ENCODE peak calls at places on chromosomes 7 and 10, in five cellular contexts. O is SK-N-SH, V is HepG2, T is GM12878, H is K562. C is an unnamed sample.

GRCh38 chr10:122492006-122492405 is 30.7 kb downstream of the HTRA1 start:
- DNase-seq in O (no peak), V (no peak), T (no peak), H (no peak), C (no peak)

GRCh38 chr7:37117261-37117660 is 331.4 kb downstream of the ELMO1 start:
- DNase-seq in O (no peak), V (no peak), T (no peak), H (no peak), C (no peak)

GRCh38 chr10:86443936-86444335 is 77.3 kb upstream of the GRID1 start:
- DNase-seq in O (no peak), V (no peak), T (no peak), H (no peak), C (no peak)

GRCh38 chr10:127310932-127311331 is 114.5 kb upstream of the INSYN2A start:
- DNase-seq in O (no peak), V (no peak), T (no peak), H (no peak), C (no peak)

GRCh38 chr7:123746055-123746454 is 2.7 kb downstream of the WASL start:
- DNase-seq in O (no peak), V (no peak), T (no peak), H (no peak), C (no peak)

GRCh38 chr10:70963271-70963670 is 74.9 kb upstream of the PCBD1 start:
- DNase-seq in O (no peak), V (no peak), T (no peak), H (no peak), C (no peak)

GRCh38 chr7:28596245-28596935 is 184.1 kb downstream of the CREB5 start:
- DNase-seq in O (no peak), V (peak; percentile 24), T (no peak), H (no peak), C (no peak)

GRCh38 chr10:103968441-103969391 is 1.8 kb downstream of the SLK start:
- DNase-seq in O (no peak), V (no peak), T (no peak), H (no peak), C (no peak)

GRCh38 chr7:95628831-95629439 is 32.6 kb upstream of the PDK4 start:
- DNase-seq in O (no peak), V (no peak), T (no peak), H (no peak), C (no peak)

GRCh38 chr7:81233208-81233940 is 314.5 kb upstream of the SEMA3C start:
- DNase-seq in O (peak; percentile 12), V (no peak), T (no peak), H (no peak), C (no peak)

GRCh38 chr7:118085000-118085399 is 99.0 kb upstream of the LSM8 start:
- DNase-seq in O (no peak), V (no peak), T (no peak), H (no peak), C (no peak)

GRCh38 chr7:133355822-133356221 is 102.9 kb downstream of the EXOC4 start:
- DNase-seq in O (no peak), V (no peak), T (no peak), H (no peak), C (no peak)

GRCh38 chr7:76291346-76292205 is 10.9 kb upstream of the HSPB1 start:
- DNase-seq in O (peak; percentile 92), V (peak; percentile 88), T (peak; percentile 77), H (peak; percentile 90), C (peak; percentile 89)

GRCh38 chr10:111856631-111857030 is 326.9 kb downstream of the GPAM start:
- DNase-seq in O (peak; percentile 4), V (peak; percentile 4), T (no peak), H (no peak), C (no peak)

GRCh38 chr10:94102436-94102835 is 108.7 kb downstream of the PLCE1 start:
- DNase-seq in O (no peak), V (peak; percentile 13), T (no peak), H (no peak), C (no peak)

GRCh38 chr7:7228967-7229366 is 46.6 kb downstream of the C1GALT1 start:
- DNase-seq in O (no peak), V (no peak), T (no peak), H (no peak), C (no peak)

GRCh38 chr7:150788474-150789269 is 11.5 kb downstream of the TMEM176B start:
- DNase-seq in O (peak; percentile 62), V (no peak), T (no peak), H (no peak), C (no peak)

GRCh38 chr10:45353176-45353575 is 20.8 kb upstream of the ALOX5 start:
- DNase-seq in O (no peak), V (no peak), T (no peak), H (no peak), C (peak; percentile 42)

GRCh38 chr10:45355494-45355893 is 18.5 kb upstream of the ALOX5 start:
- DNase-seq in O (no peak), V (no peak), T (no peak), H (no peak), C (no peak)

GRCh38 chr10:45354261-45354660 is 19.8 kb upstream of the ALOX5 start:
- DNase-seq in O (no peak), V (no peak), T (no peak), H (no peak), C (peak; percentile 91)
- TF ChIP-seq GABPA in O (no peak), V (no peak), T (no peak), H (peak; percentile 26), C (no peak)

DNA sequence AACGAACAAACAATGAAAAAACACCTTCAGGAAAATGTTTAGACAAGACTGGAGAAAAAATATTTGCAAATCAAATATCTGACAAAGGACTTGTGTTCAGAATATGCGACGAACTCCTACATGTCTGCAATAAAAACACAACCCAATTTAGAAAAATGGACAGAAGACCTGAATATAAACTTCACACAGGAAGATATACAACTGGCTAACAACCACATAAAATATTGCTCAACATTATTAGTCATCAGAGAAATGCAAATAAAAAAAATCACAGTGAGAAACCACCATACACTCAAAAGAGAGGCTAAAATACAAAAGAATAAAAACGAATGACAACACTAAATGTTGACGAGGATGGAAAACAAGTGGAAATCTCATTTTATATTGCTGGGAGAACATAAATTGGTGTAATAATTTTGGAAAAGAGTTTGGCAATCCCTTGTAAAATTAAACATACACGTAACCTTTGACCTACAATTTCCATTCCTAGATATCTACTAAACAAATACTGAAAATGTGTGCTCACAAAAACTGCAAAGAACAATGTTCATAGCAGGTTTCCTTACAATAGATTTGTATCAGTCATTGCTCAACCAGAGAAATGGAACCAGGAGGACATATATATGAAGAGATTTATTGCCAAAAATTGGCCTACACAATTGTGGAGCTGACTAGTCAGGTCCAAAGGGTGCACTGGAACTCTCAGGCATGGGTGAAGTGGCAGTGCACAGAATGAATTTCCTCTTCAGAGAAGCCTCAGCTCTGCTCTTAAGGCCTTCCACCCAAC is 82.8 kb upstream of the OGDHL start:
- DNase-seq in O (no peak), V (peak; percentile 20), T (no peak), H (no peak), C (no peak)
- TF ChIP-seq REST in O (no peak), V (no peak), T (no peak), H (no peak), C (no peak)

DNA sequence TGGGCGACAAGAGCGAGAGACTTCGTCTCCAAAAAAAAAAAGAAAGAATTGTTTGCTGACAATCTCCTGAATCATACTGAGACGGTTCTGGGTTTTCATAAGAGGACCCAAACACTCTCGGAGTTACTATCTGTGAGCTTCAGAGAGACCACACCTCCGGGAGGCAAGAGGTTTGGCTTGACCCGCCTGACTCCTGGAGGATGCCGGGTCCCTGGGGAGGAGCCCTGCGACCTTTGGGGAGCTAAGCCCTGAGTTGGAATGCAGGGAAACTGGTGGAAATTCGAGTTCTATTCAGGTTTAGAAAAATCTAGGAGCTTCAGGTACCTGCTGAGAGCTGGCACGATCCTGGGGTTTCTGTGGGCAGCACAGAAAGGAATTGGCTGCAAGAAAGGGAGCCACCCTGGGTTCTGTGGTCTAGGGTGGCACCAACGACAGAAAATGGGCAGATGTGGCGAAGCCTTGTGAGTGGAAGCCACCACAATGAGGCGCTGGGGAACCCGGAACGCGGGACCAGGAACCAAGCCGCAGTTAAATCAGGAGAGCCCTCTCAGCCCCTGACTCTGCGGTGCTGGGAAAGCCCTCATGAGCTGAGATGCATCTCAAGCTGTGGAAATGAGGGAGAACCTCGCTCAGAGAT is 21.9 kb upstream of the GATAD1 start:
- DNase-seq in O (no peak), V (no peak), T (no peak), H (no peak), C (no peak)
- TF ChIP-seq GABPA in O (no peak), V (no peak), T (no peak), H (no peak), C (no peak)

GRCh38 chr10:26725837-26726727 is 28.6 kb downstream of the PDSS1 start:
- DNase-seq in O (peak; percentile 63), V (peak; percentile 27), T (no peak), H (peak; percentile 59), C (no peak)
- TF ChIP-seq REST in O (no peak), V (no peak), T (no peak), H (no peak), C (no peak)

GRCh38 chr10:31758495-31758894 is 170.1 kb downstream of the ARHGAP12 start:
- DNase-seq in O (no peak), V (no peak), T (no peak), H (no peak), C (no peak)

GRCh38 chr10:31757831-31758230 is 170.8 kb downstream of the ARHGAP12 start:
- DNase-seq in O (no peak), V (no peak), T (no peak), H (no peak), C (no peak)

GRCh38 chr10:31759816-31760626 is 168.6 kb downstream of the ARHGAP12 start:
- DNase-seq in O (peak; percentile 99), V (peak; percentile 85), T (peak; percentile 77), H (peak; percentile 100), C (peak; percentile 88)

GRCh38 chr10:31760674-31761081 is 168.0 kb downstream of the ARHGAP12 start:
- DNase-seq in O (no peak), V (no peak), T (no peak), H (no peak), C (no peak)

DNA sequence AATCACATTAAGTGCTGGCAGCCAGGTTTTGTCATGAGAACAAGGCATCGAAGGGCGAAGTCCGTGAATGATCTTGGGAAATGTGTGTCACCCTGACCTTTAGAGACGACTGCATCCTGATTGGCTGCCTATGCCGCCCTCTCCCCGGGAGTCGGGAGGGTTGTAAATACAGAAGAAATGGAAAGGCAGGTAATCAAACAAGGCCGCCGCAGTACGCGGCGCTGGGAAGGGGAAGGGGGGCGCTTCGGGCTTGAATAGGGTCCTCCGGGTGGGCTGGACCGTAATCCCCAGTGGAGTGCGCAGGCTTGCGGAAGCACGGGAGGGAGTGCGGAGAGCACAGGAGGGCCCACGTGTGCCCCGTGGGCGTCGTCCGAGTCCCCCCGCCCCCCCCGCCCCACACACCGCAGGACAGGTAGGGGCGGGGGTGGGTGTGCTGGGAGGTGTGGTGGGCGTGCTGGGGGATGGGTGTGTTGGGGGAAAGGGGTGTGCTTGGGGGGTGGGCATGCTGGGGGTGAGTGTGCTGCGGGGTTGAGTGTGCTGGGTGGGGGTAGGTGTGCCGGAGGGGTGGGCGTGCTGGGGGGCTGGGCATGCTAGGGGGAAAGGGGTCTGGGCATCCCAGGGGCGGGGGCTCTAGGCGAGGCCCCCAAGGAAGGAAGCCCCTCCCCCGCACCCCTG is 169.4 kb downstream of the ARHGAP12 start:
- DNase-seq in O (peak; percentile 68), V (peak; percentile 83), T (no peak), H (peak; percentile 17), C (no peak)
- TF ChIP-seq GABPA in O (no peak), V (no peak), T (no peak), H (no peak), C (no peak)

GRCh38 chr7:47816647-47817046 is 131.6 kb downstream of the PKD1L1 start:
- DNase-seq in O (no peak), V (peak; percentile 35), T (no peak), H (no peak), C (no peak)
- TF ChIP-seq REST in O (no peak), V (no peak), T (no peak), H (no peak), C (no peak)